ENCODE peak calls at places on chromosomes 3 and 15, in five cellular contexts. H is HEK293T; B is stimulated activated CD8-positive, alpha-beta memory T cell treated with anti-CD3 and anti-CD28 coated beads, Interleukin-4, amount 100 ng/mL, for 1 hour; R is activated CD4-positive, alpha-beta T cell treated with anti-CD3 and anti-CD28 coated beads, Interleukin-2, amount 50 U/mL, for 24 hours; M is AG08396. I is an unnamed sample.

GRCh38 chr3:171806200-171807128 is 3.8 kb downstream of the PLD1 start:
- DNase-seq in H (no peak), B (no peak), R (no peak), M (peak), I (peak)

GRCh38 chr15:70830615-70831014 is 23.3 kb downstream of the LARP6 start:
- DNase-seq in H (no peak), B (no peak), R (no peak), M (no peak), I (no peak)

GRCh38 chr3:125028657-125029056 is 27.1 kb downstream of the HEG1 start:
- DNase-seq in H (no peak), B (no peak), R (no peak), M (no peak), I (peak)

GRCh38 chr3:113210608-113211369 is 568 bp upstream of the BOC start:
- DNase-seq in H (no peak), B (no peak), R (no peak), M (no peak), I (peak)

GRCh38 chr3:153313307-153313945 is 151.4 kb downstream of the RAP2B start:
- DNase-seq in H (no peak), B (no peak), R (no peak), M (no peak), I (peak)

GRCh38 chr3:153315781-153316180 is 153.8 kb downstream of the RAP2B start:
- DNase-seq in H (no peak), B (no peak), R (no peak), M (peak), I (peak)

GRCh38 chr15:62503451-62503850 is 338.4 kb upstream of the C2CD4B start:
- DNase-seq in H (no peak), B (no peak), R (no peak), M (no peak), I (no peak)

GRCh38 chr15:29776859-29777258 is 45.4 kb downstream of the TJP1 start:
- DNase-seq in H (no peak), B (no peak), R (no peak), M (no peak), I (no peak)

GRCh38 chr15:78640527-78640839 is 527 bp downstream of the CHRNB4 start:
- DNase-seq in H (no peak), B (no peak), R (no peak), M (no peak), I (no peak)